ENCODE peak calls at places on chromosomes 7 and 10, in eight cellular contexts. One of them, this sample, is unnamed.

GRCh38 chr7:100568936-100569844 is 4.5 kb downstream of the SAP25 start:
- DNase-seq in mammary epithelial cell: no peak
- DNase-seq in nephron progenitor cell: peak
- DNase-seq in HFFc6: no peak
- DNase-seq in glutamatergic neuron: peak
- DNase-seq in Calu3: peak
- DNase-seq in esophagus squamous epithelium: no peak
- DNase-seq in CD8-positive, alpha-beta T cell: no peak
- DNase-seq in this sample: no peak

GRCh38 chr7:157509226-157509625 is 172.4 kb downstream of the DNAJB6 start:
- DNase-seq in HFFc6: no peak
- DNase-seq in esophagus squamous epithelium: no peak
- DNase-seq in nephron progenitor cell: no peak
- DNase-seq in Calu3: no peak
- DNase-seq in mammary epithelial cell: no peak
- DNase-seq in glutamatergic neuron: no peak
- DNase-seq in CD8-positive, alpha-beta T cell: no peak
- DNase-seq in this sample: no peak

GRCh38 chr10:17671307-17671706 is 27.4 kb downstream of the STAM start:
- DNase-seq in nephron progenitor cell: no peak
- DNase-seq in CD8-positive, alpha-beta T cell: no peak
- DNase-seq in glutamatergic neuron: no peak
- DNase-seq in Calu3: no peak
- DNase-seq in mammary epithelial cell: peak
- DNase-seq in esophagus squamous epithelium: no peak
- DNase-seq in HFFc6: no peak
- DNase-seq in this sample: no peak

GRCh38 chr7:44060948-44061644 is 4.3 kb downstream of the PGAM2 start:
- DNase-seq in nephron progenitor cell: no peak
- DNase-seq in HFFc6: no peak
- DNase-seq in mammary epithelial cell: no peak
- DNase-seq in CD8-positive, alpha-beta T cell: no peak
- DNase-seq in Calu3: no peak
- DNase-seq in esophagus squamous epithelium: no peak
- DNase-seq in glutamatergic neuron: no peak
- DNase-seq in this sample: no peak

GRCh38 chr10:90652519-90652918 is 205.3 kb downstream of the HTR7 start:
- DNase-seq in CD8-positive, alpha-beta T cell: no peak
- DNase-seq in mammary epithelial cell: peak
- DNase-seq in nephron progenitor cell: no peak
- DNase-seq in Calu3: no peak
- DNase-seq in esophagus squamous epithelium: no peak
- DNase-seq in HFFc6: no peak
- DNase-seq in glutamatergic neuron: no peak
- DNase-seq in this sample: no peak

GRCh38 chr7:131970602-131971001 is 414.2 kb upstream of the PODXL start:
- DNase-seq in esophagus squamous epithelium: no peak
- DNase-seq in nephron progenitor cell: no peak
- DNase-seq in mammary epithelial cell: no peak
- DNase-seq in HFFc6: no peak
- DNase-seq in glutamatergic neuron: no peak
- DNase-seq in Calu3: no peak
- DNase-seq in CD8-positive, alpha-beta T cell: no peak
- DNase-seq in this sample: no peak

GRCh38 chr7:39465055-39465929 is 100.9 kb upstream of the YAE1 start:
- DNase-seq in glutamatergic neuron: no peak
- DNase-seq in nephron progenitor cell: peak
- DNase-seq in HFFc6: peak
- DNase-seq in CD8-positive, alpha-beta T cell: no peak
- DNase-seq in esophagus squamous epithelium: no peak
- DNase-seq in Calu3: peak
- DNase-seq in mammary epithelial cell: peak
- DNase-seq in this sample: peak

GRCh38 chr7:6440381-6440780 is 7.4 kb downstream of the DAGLB start:
- DNase-seq in nephron progenitor cell: no peak
- DNase-seq in CD8-positive, alpha-beta T cell: no peak
- DNase-seq in glutamatergic neuron: no peak
- DNase-seq in Calu3: no peak
- DNase-seq in esophagus squamous epithelium: no peak
- DNase-seq in HFFc6: no peak
- DNase-seq in mammary epithelial cell: no peak
- DNase-seq in this sample: no peak

GRCh38 chr7:46155367-46155766 is 234.3 kb upstream of the IGFBP3 start:
- DNase-seq in esophagus squamous epithelium: no peak
- DNase-seq in glutamatergic neuron: no peak
- DNase-seq in HFFc6: no peak
- DNase-seq in nephron progenitor cell: no peak
- DNase-seq in mammary epithelial cell: no peak
- DNase-seq in CD8-positive, alpha-beta T cell: no peak
- DNase-seq in Calu3: no peak
- DNase-seq in this sample: no peak

GRCh38 chr10:46992794-46993552 is 81.7 kb downstream of the PTPN20 start:
- DNase-seq in glutamatergic neuron: no peak
- DNase-seq in mammary epithelial cell: peak
- DNase-seq in esophagus squamous epithelium: no peak
- DNase-seq in Calu3: no peak
- DNase-seq in HFFc6: peak
- DNase-seq in nephron progenitor cell: no peak
- DNase-seq in CD8-positive, alpha-beta T cell: no peak
- DNase-seq in this sample: peak

GRCh38 chr10:15852111-15852557 is 8.2 kb downstream of the MINDY3 start:
- DNase-seq in mammary epithelial cell: no peak
- DNase-seq in esophagus squamous epithelium: no peak
- DNase-seq in nephron progenitor cell: no peak
- DNase-seq in Calu3: no peak
- DNase-seq in glutamatergic neuron: no peak
- DNase-seq in HFFc6: no peak
- DNase-seq in CD8-positive, alpha-beta T cell: no peak
- DNase-seq in this sample: no peak

GRCh38 chr7:39312254-39312989 is 253.8 kb upstream of the YAE1 start:
- DNase-seq in mammary epithelial cell: no peak
- DNase-seq in HFFc6: no peak
- DNase-seq in glutamatergic neuron: no peak
- DNase-seq in nephron progenitor cell: no peak
- DNase-seq in esophagus squamous epithelium: no peak
- DNase-seq in CD8-positive, alpha-beta T cell: no peak
- DNase-seq in Calu3: no peak
- DNase-seq in this sample: no peak

GRCh38 chr7:134044682-134045081 is 82.5 kb upstream of the LRGUK start:
- DNase-seq in glutamatergic neuron: no peak
- DNase-seq in nephron progenitor cell: no peak
- DNase-seq in CD8-positive, alpha-beta T cell: no peak
- DNase-seq in Calu3: no peak
- DNase-seq in esophagus squamous epithelium: no peak
- DNase-seq in mammary epithelial cell: no peak
- DNase-seq in HFFc6: no peak
- DNase-seq in this sample: no peak

GRCh38 chr10:71962915-71963314 is 1.3 kb upstream of the CHST3 start:
- DNase-seq in CD8-positive, alpha-beta T cell: no peak
- DNase-seq in HFFc6: no peak
- DNase-seq in Calu3: no peak
- DNase-seq in nephron progenitor cell: no peak
- DNase-seq in esophagus squamous epithelium: no peak
- DNase-seq in glutamatergic neuron: no peak
- DNase-seq in mammary epithelial cell: no peak
- DNase-seq in this sample: no peak

GRCh38 chr10:79390551-79391229 is 43.4 kb downstream of the PPIF start:
- DNase-seq in esophagus squamous epithelium: no peak
- DNase-seq in glutamatergic neuron: no peak
- DNase-seq in CD8-positive, alpha-beta T cell: no peak
- DNase-seq in Calu3: no peak
- DNase-seq in mammary epithelial cell: no peak
- DNase-seq in nephron progenitor cell: no peak
- DNase-seq in HFFc6: no peak
- DNase-seq in this sample: no peak

GRCh38 chr10:102815790-102816549 is 21.2 kb downstream of the CYP17A1 start:
- DNase-seq in HFFc6: peak
- DNase-seq in nephron progenitor cell: no peak
- DNase-seq in mammary epithelial cell: no peak
- DNase-seq in Calu3: no peak
- DNase-seq in CD8-positive, alpha-beta T cell: no peak
- DNase-seq in glutamatergic neuron: no peak
- DNase-seq in esophagus squamous epithelium: no peak
- DNase-seq in this sample: peak

GRCh38 chr7:140645166-140645565 is 4.6 kb upstream of the DENND2A start:
- DNase-seq in HFFc6: no peak
- DNase-seq in nephron progenitor cell: no peak
- DNase-seq in CD8-positive, alpha-beta T cell: no peak
- DNase-seq in Calu3: no peak
- DNase-seq in glutamatergic neuron: no peak
- DNase-seq in esophagus squamous epithelium: no peak
- DNase-seq in mammary epithelial cell: no peak
- DNase-seq in this sample: no peak

GRCh38 chr7:101094376-101094775 is 9.1 kb downstream of the TRIM56 start:
- DNase-seq in nephron progenitor cell: no peak
- DNase-seq in HFFc6: no peak
- DNase-seq in CD8-positive, alpha-beta T cell: no peak
- DNase-seq in Calu3: no peak
- DNase-seq in glutamatergic neuron: no peak
- DNase-seq in mammary epithelial cell: no peak
- DNase-seq in esophagus squamous epithelium: no peak
- DNase-seq in this sample: no peak

GRCh38 chr10:86339226-86339865 is 27.2 kb downstream of the GRID1 start:
- DNase-seq in CD8-positive, alpha-beta T cell: no peak
- DNase-seq in glutamatergic neuron: peak
- DNase-seq in Calu3: no peak
- DNase-seq in nephron progenitor cell: no peak
- DNase-seq in mammary epithelial cell: no peak
- DNase-seq in esophagus squamous epithelium: no peak
- DNase-seq in HFFc6: no peak
- DNase-seq in this sample: no peak

GRCh38 chr10:7028809-7029166 is 382.0 kb downstream of the SFMBT2 start:
- DNase-seq in mammary epithelial cell: no peak
- DNase-seq in nephron progenitor cell: no peak
- DNase-seq in esophagus squamous epithelium: no peak
- DNase-seq in CD8-positive, alpha-beta T cell: no peak
- DNase-seq in HFFc6: no peak
- DNase-seq in glutamatergic neuron: no peak
- DNase-seq in Calu3: no peak
- DNase-seq in this sample: no peak
- TF ChIP-seq CTCF in mammary epithelial cell: no peak
- TF ChIP-seq CTCF in nephron progenitor cell: no peak
- TF ChIP-seq CTCF in esophagus squamous epithelium: no peak
- TF ChIP-seq CTCF in CD8-positive, alpha-beta T cell: no peak
- TF ChIP-seq CTCF in HFFc6: no peak
- TF ChIP-seq CTCF in glutamatergic neuron: no peak
- TF ChIP-seq CTCF in Calu3: no peak
- TF ChIP-seq CTCF in this sample: no peak

GRCh38 chr7:68246189-68246633 is 1249.6 kb downstream of the TYW1 start:
- DNase-seq in esophagus squamous epithelium: no peak
- DNase-seq in HFFc6: no peak
- DNase-seq in mammary epithelial cell: peak
- DNase-seq in CD8-positive, alpha-beta T cell: no peak
- DNase-seq in Calu3: no peak
- DNase-seq in nephron progenitor cell: peak
- DNase-seq in glutamatergic neuron: no peak
- DNase-seq in this sample: no peak

GRCh38 chr7:68249611-68250010 is 1253.0 kb downstream of the TYW1 start:
- DNase-seq in HFFc6: no peak
- DNase-seq in nephron progenitor cell: no peak
- DNase-seq in glutamatergic neuron: no peak
- DNase-seq in mammary epithelial cell: no peak
- DNase-seq in Calu3: no peak
- DNase-seq in CD8-positive, alpha-beta T cell: no peak
- DNase-seq in esophagus squamous epithelium: no peak
- DNase-seq in this sample: no peak

GRCh38 chr7:68248973-68249372 is 1252.3 kb downstream of the TYW1 start:
- DNase-seq in mammary epithelial cell: no peak
- DNase-seq in esophagus squamous epithelium: no peak
- DNase-seq in Calu3: no peak
- DNase-seq in HFFc6: no peak
- DNase-seq in glutamatergic neuron: no peak
- DNase-seq in CD8-positive, alpha-beta T cell: no peak
- DNase-seq in nephron progenitor cell: no peak
- DNase-seq in this sample: no peak

GRCh38 chr7:68247566-68247965 is 1250.9 kb downstream of the TYW1 start:
- DNase-seq in nephron progenitor cell: no peak
- DNase-seq in HFFc6: no peak
- DNase-seq in mammary epithelial cell: no peak
- DNase-seq in Calu3: no peak
- DNase-seq in glutamatergic neuron: no peak
- DNase-seq in CD8-positive, alpha-beta T cell: no peak
- DNase-seq in esophagus squamous epithelium: no peak
- DNase-seq in this sample: no peak

DNA sequence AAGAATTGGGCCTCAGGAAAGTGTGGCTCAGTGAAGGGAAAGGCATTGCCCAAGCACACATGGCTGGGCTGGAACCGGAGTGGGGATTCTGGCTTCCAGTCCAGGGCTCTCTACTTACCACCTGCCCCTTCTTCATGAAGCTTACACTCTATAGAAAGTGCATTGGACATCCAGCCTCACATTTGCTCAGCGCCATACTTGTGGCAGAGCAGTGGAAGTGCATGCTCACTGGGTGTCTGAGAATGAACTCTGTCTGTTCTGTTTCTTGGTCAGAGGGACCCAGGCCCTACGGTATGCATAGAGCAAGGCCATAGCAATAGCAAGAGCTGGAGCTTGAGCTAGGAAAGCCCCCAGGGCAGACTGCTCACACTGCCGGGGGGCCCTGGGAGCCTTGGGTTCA is 1253.5 kb downstream of the TYW1 start:
- DNase-seq in mammary epithelial cell: no peak
- DNase-seq in nephron progenitor cell: no peak
- DNase-seq in CD8-positive, alpha-beta T cell: no peak
- DNase-seq in esophagus squamous epithelium: no peak
- DNase-seq in Calu3: no peak
- DNase-seq in glutamatergic neuron: no peak
- DNase-seq in HFFc6: no peak
- DNase-seq in this sample: no peak
- TF ChIP-seq CTCF in mammary epithelial cell: no peak
- TF ChIP-seq CTCF in nephron progenitor cell: no peak
- TF ChIP-seq CTCF in CD8-positive, alpha-beta T cell: no peak
- TF ChIP-seq CTCF in esophagus squamous epithelium: no peak
- TF ChIP-seq CTCF in Calu3: no peak
- TF ChIP-seq CTCF in glutamatergic neuron: no peak
- TF ChIP-seq CTCF in HFFc6: no peak
- TF ChIP-seq CTCF in this sample: no peak

DNA sequence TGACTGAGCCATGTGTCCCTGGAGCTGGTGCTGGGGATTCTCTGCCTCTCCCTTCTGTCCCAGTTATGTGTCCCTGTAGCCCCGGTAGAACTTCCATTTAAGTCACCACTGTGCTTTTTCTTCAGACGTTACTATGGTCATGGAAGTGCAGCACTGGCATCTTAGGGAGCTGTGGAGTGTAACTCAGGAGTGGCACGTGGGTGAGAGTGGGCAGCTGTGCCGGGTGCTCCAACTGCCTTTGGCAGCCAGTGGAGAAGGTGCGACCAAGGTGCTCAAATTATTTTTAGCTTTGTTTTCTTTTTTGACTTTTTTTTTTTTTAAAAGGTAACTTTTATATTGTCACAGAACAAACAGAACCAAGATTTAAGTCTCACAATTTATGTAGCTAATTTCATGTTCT is 73.8 kb downstream of the SH2D4B start:
- DNase-seq in esophagus squamous epithelium: no peak
- DNase-seq in Calu3: no peak
- DNase-seq in nephron progenitor cell: no peak
- DNase-seq in glutamatergic neuron: no peak
- DNase-seq in CD8-positive, alpha-beta T cell: no peak
- DNase-seq in HFFc6: no peak
- DNase-seq in mammary epithelial cell: no peak
- DNase-seq in this sample: no peak
- TF ChIP-seq CTCF in esophagus squamous epithelium: no peak
- TF ChIP-seq CTCF in Calu3: no peak
- TF ChIP-seq CTCF in nephron progenitor cell: no peak
- TF ChIP-seq CTCF in glutamatergic neuron: no peak
- TF ChIP-seq CTCF in CD8-positive, alpha-beta T cell: no peak
- TF ChIP-seq CTCF in HFFc6: no peak
- TF ChIP-seq CTCF in mammary epithelial cell: no peak
- TF ChIP-seq CTCF in this sample: no peak

GRCh38 chr10:127577376-127577775 is 28.3 kb downstream of the NPS start:
- DNase-seq in glutamatergic neuron: no peak
- DNase-seq in esophagus squamous epithelium: no peak
- DNase-seq in mammary epithelial cell: no peak
- DNase-seq in HFFc6: no peak
- DNase-seq in nephron progenitor cell: no peak
- DNase-seq in CD8-positive, alpha-beta T cell: no peak
- DNase-seq in Calu3: no peak
- DNase-seq in this sample: no peak
- TF ChIP-seq CTCF in glutamatergic neuron: peak
- TF ChIP-seq CTCF in esophagus squamous epithelium: no peak
- TF ChIP-seq CTCF in mammary epithelial cell: peak
- TF ChIP-seq CTCF in HFFc6: peak
- TF ChIP-seq CTCF in nephron progenitor cell: no peak
- TF ChIP-seq CTCF in CD8-positive, alpha-beta T cell: no peak
- TF ChIP-seq CTCF in Calu3: no peak
- TF ChIP-seq CTCF in this sample: no peak

This sample was measured in AG09319.